ENCODE peak calls at places on chromosomes 1 and 21, in five cellular contexts. Z is fibroblast of lung, E is endothelial cell, Q is choroid plexus epithelial cell, G is progenitor cell of endocrine pancreas. O is an unnamed sample.

GRCh38 chr1:173122344-173122880 is 71.7 kb upstream of the TNFSF18 start:
- DNase-seq in Z (peak), E (no peak), Q (peak), G (no peak), O (peak)

GRCh38 chr1:6185151-6185550 is 5.0 kb upstream of the CHD5 start:
- DNase-seq in Z (peak), E (no peak), Q (peak), G (no peak), O (peak)

GRCh38 chr1:10917513-10918454 is 94.7 kb upstream of the TARDBP start:
- DNase-seq in Z (no peak), E (no peak), Q (no peak), G (no peak), O (no peak)

GRCh38 chr1:50873458-50874187 is 86.4 kb downstream of the FAF1 start:
- DNase-seq in Z (peak), E (peak), Q (peak), G (peak), O (peak)

GRCh38 chr1:15833069-15833679 is 14.3 kb upstream of the SPEN start:
- DNase-seq in Z (peak), E (no peak), Q (no peak), G (no peak), O (peak)

GRCh38 chr1:3641816-3642215 is 8.1 kb downstream of the WRAP73 start:
- DNase-seq in Z (no peak), E (no peak), Q (no peak), G (no peak), O (no peak)

GRCh38 chr1:208043690-208044089 is 132.8 kb upstream of the CD34 start:
- DNase-seq in Z (no peak), E (no peak), Q (no peak), G (no peak), O (no peak)

GRCh38 chr1:91021686-91022517 is at the start of gene ZNF644:
- DNase-seq in Z (peak), E (peak), Q (peak), G (peak), O (peak)

GRCh38 chr21:46023126-46023985 is 41.8 kb downstream of the COL6A1 start:
- DNase-seq in Z (no peak), E (no peak), Q (no peak), G (no peak), O (no peak)

GRCh38 chr1:169680377-169681019 is 30.9 kb downstream of the SELL start:
- DNase-seq in Z (no peak), E (no peak), Q (no peak), G (no peak), O (no peak)

GRCh38 chr1:205936846-205937707 is 6.2 kb downstream of the SLC26A9 start:
- DNase-seq in Z (peak), E (no peak), Q (peak), G (no peak), O (peak)

GRCh38 chr1:10741696-10742095 is 54.8 kb downstream of the CASZ1 start:
- DNase-seq in Z (no peak), E (no peak), Q (no peak), G (no peak), O (no peak)

GRCh38 chr21:28538987-28539622 is 453.6 kb downstream of the LTN1 start:
- DNase-seq in Z (peak), E (no peak), Q (peak), G (no peak), O (peak)

GRCh38 chr1:214899908-214900470 is 182.5 kb upstream of the KCNK2 start:
- DNase-seq in Z (no peak), E (no peak), Q (peak), G (no peak), O (no peak)

GRCh38 chr1:174696026-174696821 is 248.5 kb downstream of the GPR52 start:
- DNase-seq in Z (no peak), E (no peak), Q (no peak), G (no peak), O (no peak)

GRCh38 chr1:213003281-213003680 is 12.4 kb downstream of the ANGEL2 start:
- DNase-seq in Z (no peak), E (no peak), Q (no peak), G (no peak), O (no peak)
- TF ChIP-seq CTCF in Z (no peak), E (no peak), Q (no peak), G (no peak), O (no peak)

GRCh38 chr21:35520302-35520701 is 471.2 kb upstream of the RUNX1 start:
- DNase-seq in Z (no peak), E (no peak), Q (no peak), G (no peak), O (no peak)

GRCh38 chr21:35521293-35521692 is 472.2 kb upstream of the RUNX1 start:
- DNase-seq in Z (no peak), E (no peak), Q (no peak), G (no peak), O (no peak)

GRCh38 chr21:35520869-35521268 is 471.8 kb upstream of the RUNX1 start:
- DNase-seq in Z (no peak), E (no peak), Q (no peak), G (no peak), O (no peak)

GRCh38 chr21:35525443-35525842 is 476.3 kb upstream of the RUNX1 start:
- DNase-seq in Z (no peak), E (no peak), Q (no peak), G (no peak), O (peak)

DNA sequence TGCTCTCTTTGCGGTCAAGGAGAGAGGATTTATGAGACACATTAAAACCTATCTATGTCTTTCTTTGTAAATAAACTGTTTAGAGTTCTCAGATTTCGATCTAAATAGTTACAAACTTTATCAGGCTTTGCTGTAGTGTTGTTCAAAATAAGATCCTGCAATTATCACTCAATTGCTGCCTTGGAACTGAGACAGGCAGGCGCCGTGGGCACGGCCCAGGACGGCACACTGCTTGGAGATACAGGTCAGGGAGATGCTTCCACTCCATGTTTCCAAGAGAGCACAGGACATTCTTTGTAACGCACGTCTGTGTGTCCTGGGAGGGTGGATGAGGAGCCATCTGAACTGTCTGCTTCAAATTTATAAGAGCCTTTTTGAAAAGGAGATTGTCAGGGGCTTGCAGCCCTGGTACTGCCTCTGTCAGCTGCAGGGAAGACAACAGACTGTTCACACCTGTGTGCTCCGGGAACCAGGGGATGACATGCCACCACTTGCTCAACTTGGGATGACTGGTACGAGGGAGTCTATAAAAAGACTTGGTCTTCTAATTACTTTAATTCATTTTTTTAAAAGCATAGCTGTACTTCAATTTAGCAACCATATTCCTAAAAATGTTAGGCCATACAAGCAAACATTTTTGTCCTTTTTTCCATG is 472.9 kb upstream of the RUNX1 start:
- DNase-seq in Z (no peak), E (no peak), Q (no peak), G (no peak), O (peak)
- TF ChIP-seq CTCF in Z (no peak), E (no peak), Q (no peak), G (no peak), O (no peak)

GRCh38 chr1:194870860-194871259 is 1684.4 kb upstream of the B3GALT2 start:
- DNase-seq in Z (no peak), E (no peak), Q (no peak), G (no peak), O (no peak)
- TF ChIP-seq CTCF in Z (no peak), E (no peak), Q (no peak), G (no peak), O (no peak)

DNA sequence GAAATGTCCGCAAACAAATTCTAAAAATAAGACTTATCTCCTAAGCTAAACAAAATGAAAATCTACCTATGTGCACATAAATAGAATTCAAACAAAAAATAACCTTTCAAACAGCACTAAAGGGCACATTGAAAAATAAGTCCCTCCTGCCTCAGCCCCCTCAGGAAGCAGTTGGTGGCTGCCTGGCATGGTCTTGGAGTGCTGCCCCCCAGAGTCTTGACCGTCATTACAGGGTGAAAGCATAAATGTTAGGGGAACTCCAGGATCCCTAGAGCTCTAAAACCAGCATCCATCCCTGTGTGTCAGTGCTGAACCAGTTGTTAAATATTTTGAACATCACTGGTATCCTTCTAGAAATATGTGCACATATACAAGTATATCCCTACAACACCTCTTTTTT is 6.5 kb upstream of the NPL start:
- DNase-seq in Z (no peak), E (peak), Q (no peak), G (no peak), O (no peak)
- TF ChIP-seq CTCF in Z (no peak), E (no peak), Q (peak), G (no peak), O (no peak)

GRCh38 chr1:107277022-107277421 is 136.2 kb downstream of the NTNG1 start:
- DNase-seq in Z (peak), E (peak), Q (peak), G (peak), O (peak)
- TF ChIP-seq CTCF in Z (peak), E (peak), Q (peak), G (peak), O (peak)

GRCh38 chr1:12339410-12339809 is 109.6 kb downstream of the VPS13D start:
- DNase-seq in Z (peak), E (no peak), Q (no peak), G (no peak), O (no peak)
- TF ChIP-seq CTCF in Z (peak), E (no peak), Q (peak), G (peak), O (peak)

GRCh38 chr1:21355956-21356355 is 65.7 kb upstream of the ECE1 start:
- DNase-seq in Z (no peak), E (no peak), Q (no peak), G (no peak), O (peak)

GRCh38 chr1:21351898-21352297 is 61.6 kb upstream of the ECE1 start:
- DNase-seq in Z (no peak), E (no peak), Q (no peak), G (no peak), O (no peak)

GRCh38 chr1:21349693-21350092 is 59.4 kb upstream of the ECE1 start:
- DNase-seq in Z (no peak), E (no peak), Q (no peak), G (no peak), O (no peak)

GRCh38 chr1:21350132-21350885 is 60.0 kb upstream of the ECE1 start:
- DNase-seq in Z (no peak), E (no peak), Q (no peak), G (no peak), O (peak)

GRCh38 chr1:21352586-21352985 is 62.3 kb upstream of the ECE1 start:
- DNase-seq in Z (no peak), E (no peak), Q (no peak), G (no peak), O (no peak)
- TF ChIP-seq CTCF in Z (no peak), E (no peak), Q (no peak), G (no peak), O (no peak)

GRCh38 chr1:37038079-37038702 is 3.9 kb upstream of the GRIK3 start:
- DNase-seq in Z (no peak), E (peak), Q (peak), G (no peak), O (peak)
- TF ChIP-seq CTCF in Z (no peak), E (no peak), Q (no peak), G (peak), O (no peak)

DNA sequence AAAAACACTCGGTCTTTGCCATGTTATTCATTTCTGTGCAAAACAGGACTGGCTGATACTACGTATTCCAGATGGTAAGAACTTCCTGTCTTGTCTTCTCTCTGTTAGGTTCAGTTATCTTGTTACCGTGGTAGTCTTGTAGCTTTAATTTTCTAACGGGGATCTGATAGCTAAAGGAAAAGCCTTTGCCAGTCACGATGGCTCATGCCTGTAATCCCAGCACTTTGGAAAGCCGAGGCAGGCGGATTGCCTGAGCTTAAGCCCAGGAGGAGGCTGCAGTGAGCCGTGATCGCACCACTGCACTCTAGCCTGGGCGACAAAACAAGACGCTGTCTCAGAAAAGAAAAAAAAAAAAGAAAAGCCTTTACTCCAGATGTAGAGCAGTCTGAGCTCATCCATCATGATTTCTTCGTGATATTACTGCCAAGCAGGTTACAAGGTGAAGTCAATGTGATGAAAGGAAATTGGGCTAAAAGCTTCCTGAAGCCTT is 11.1 kb upstream of the MSTO1 start:
- DNase-seq in Z (peak), E (no peak), Q (peak), G (no peak), O (peak)
- TF ChIP-seq CTCF in Z (no peak), E (no peak), Q (peak), G (no peak), O (no peak)

O was measured in epithelial cell of esophagus.